ENCODE peak calls at places on chromosomes 5 and 9, in six cellular contexts. Y is adrenal gland, F is stomach, B is body of pancreas, U is ovary, N is transverse colon. E is an unnamed sample. For H3K27me3 and H3K36me3, the result is how much of the 10 kb centered on the place peaks cover.

GRCh38 chr5:57221049-57221568 is 47.2 kb downstream of the GPBP1 start:
- DNase-seq in Y (no peak), F (no peak), B (no peak), U (no peak), N (no peak), E (no peak)

GRCh38 chr9:87564706-87565335 is 67.2 kb downstream of the DAPK1 start:
- DNase-seq in Y (no peak), F (no peak), B (no peak), U (no peak), N (no peak), E (no peak)

GRCh38 chr9:133791069-133791468 is 52.9 kb upstream of the SARDH start:
- DNase-seq in Y (no peak), F (no peak), B (no peak), U (no peak), N (no peak), E (no peak)

GRCh38 chr5:107072967-107073366 is 597.8 kb downstream of the EFNA5 start:
- DNase-seq in Y (no peak), F (no peak), B (no peak), U (no peak), N (no peak), E (no peak)

GRCh38 chr5:122091942-122092600 is 14.0 kb upstream of the LOX start:
- DNase-seq in Y (no peak), F (no peak), B (no peak), U (no peak), N (no peak), E (no peak)

GRCh38 chr5:92916036-92916435 is 665.0 kb downstream of the NR2F1-AS1 start:
- DNase-seq in Y (no peak), F (no peak), B (no peak), U (no peak), N (no peak), E (no peak)

GRCh38 chr5:39541920-39542319 is 117.1 kb upstream of the DAB2 start:
- DNase-seq in Y (no peak), F (no peak), B (no peak), U (no peak), N (no peak), E (no peak)

GRCh38 chr9:35948901-35949318 is 9.0 kb downstream of the OR2S2 start:
- DNase-seq in Y (no peak), F (no peak), B (no peak), U (no peak), N (peak), E (peak)

GRCh38 chr9:30078195-30078594 is 2306.2 kb upstream of the ACO1 start:
- DNase-seq in Y (no peak), F (no peak), B (no peak), U (no peak), N (no peak), E (no peak)

GRCh38 chr5:57166250-57166649 is 7.6 kb upstream of the GPBP1 start:
- DNase-seq in Y (no peak), F (no peak), B (no peak), U (no peak), N (no peak), E (no peak)

GRCh38 chr9:68648971-68649370 is 56.1 kb upstream of the PIP5K1B start:
- DNase-seq in Y (no peak), F (no peak), B (no peak), U (no peak), N (no peak), E (no peak)

GRCh38 chr9:134811673-134812668 is 68.6 kb upstream of the FCN2 start:
- DNase-seq in Y (no peak), F (no peak), B (no peak), U (no peak), N (no peak), E (no peak)

GRCh38 chr5:151020304-151021031 is at the start of gene GPX3:
- DNase-seq in Y (peak), F (peak), B (peak), U (peak), N (peak), E (peak)

GRCh38 chr5:147628054-147628895 is 118.4 kb upstream of the DPYSL3 start:
- DNase-seq in Y (peak), F (peak), B (peak), U (peak), N (peak), E (peak)

GRCh38 chr5:136022965-136023364 is 5.8 kb upstream of the TGFBI start:
- DNase-seq in Y (no peak), F (no peak), B (no peak), U (no peak), N (no peak), E (no peak)

GRCh38 chr9:87569008-87569908 is 71.6 kb downstream of the DAPK1 start:
- DNase-seq in Y (peak), F (no peak), B (peak), U (peak), N (no peak), E (peak)

GRCh38 chr5:132781029-132781428 is 4.0 kb upstream of the SEPTIN8 start:
- DNase-seq in Y (no peak), F (no peak), B (no peak), U (no peak), N (no peak), E (no peak)

GRCh38 chr5:107242411-107242810 is 428.3 kb downstream of the EFNA5 start:
- DNase-seq in Y (no peak), F (no peak), B (no peak), U (no peak), N (no peak), E (no peak)

GRCh38 chr5:73321757-73322452 is 126.7 kb downstream of the FOXD1 start:
- DNase-seq in Y (no peak), F (no peak), B (no peak), U (no peak), N (no peak), E (no peak)

GRCh38 chr5:139660916-139661814 is 13.0 kb downstream of the CXXC5 start:
- DNase-seq in Y (peak), F (peak), B (peak), U (peak), N (peak), E (no peak)

GRCh38 chr9:126475933-126476555 is 137.7 kb upstream of the LMX1B start:
- DNase-seq in Y (no peak), F (no peak), B (no peak), U (no peak), N (no peak), E (no peak)

GRCh38 chr5:42879267-42879666 is 67.6 kb upstream of the SELENOP start:
- DNase-seq in Y (no peak), F (no peak), B (no peak), U (no peak), N (peak), E (no peak)

GRCh38 chr5:38719916-38720315 is 125.9 kb upstream of the OSMR start:
- DNase-seq in Y (no peak), F (no peak), B (no peak), U (no peak), N (no peak), E (no peak)

GRCh38 chr5:154356256-154356655 is 89.5 kb upstream of the SAP30L start:
- DNase-seq in Y (peak), F (no peak), B (no peak), U (no peak), N (no peak), E (no peak)

GRCh38 chr5:133741818-133742355 is 129.5 kb upstream of the FSTL4 start:
- DNase-seq in Y (no peak), F (no peak), B (no peak), U (no peak), N (no peak), E (no peak)

DNA sequence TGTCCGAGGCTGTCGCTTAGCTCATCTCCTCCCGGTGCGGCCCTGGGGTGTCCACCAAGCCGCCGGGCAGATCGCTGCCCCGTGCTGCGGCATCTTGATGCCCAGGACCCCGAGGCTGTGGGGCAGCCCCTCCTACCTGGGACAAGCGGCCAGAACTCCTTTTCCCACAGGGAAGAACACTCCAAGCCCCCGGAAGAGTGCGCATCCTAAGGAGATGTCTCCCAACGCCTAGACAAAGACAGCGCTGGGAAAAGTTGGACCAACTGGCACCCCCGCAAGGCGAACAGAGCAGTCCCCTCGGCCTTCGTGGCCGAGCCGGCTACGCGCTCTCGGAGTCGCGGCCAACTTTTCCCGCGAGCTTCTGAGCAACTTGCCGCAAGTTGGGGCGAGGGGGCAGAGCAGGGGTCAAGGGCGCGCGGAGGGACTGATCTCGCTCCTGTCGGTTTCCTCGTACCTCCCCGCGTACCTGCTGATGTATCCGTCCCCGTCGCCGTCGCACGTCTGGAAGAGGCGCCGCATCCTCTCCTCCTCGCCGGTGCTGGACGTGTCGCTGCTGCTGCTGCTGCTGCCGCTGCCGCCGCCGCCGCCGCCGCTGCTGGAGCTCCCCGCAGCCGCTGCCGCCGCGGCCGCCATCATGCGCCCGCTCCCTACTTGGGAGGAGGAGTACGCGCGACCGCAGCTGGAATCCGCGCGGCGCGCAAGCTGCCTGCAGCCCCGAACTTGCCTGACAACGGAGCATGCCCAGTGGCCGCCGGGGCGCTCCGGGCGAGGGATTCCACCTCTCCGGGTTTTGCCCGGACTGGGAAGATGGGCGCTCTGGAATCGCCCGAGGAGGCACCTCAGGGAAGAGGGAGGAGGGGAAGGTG is at the start of gene MCC:
- DNase-seq in Y (peak), F (peak), B (peak), U (peak), N (peak), E (peak)
- H3K27me3 ChIP-seq in Y (under half), F (half or more), B (under half), U (under half), N (half or more), E (under half)

DNA sequence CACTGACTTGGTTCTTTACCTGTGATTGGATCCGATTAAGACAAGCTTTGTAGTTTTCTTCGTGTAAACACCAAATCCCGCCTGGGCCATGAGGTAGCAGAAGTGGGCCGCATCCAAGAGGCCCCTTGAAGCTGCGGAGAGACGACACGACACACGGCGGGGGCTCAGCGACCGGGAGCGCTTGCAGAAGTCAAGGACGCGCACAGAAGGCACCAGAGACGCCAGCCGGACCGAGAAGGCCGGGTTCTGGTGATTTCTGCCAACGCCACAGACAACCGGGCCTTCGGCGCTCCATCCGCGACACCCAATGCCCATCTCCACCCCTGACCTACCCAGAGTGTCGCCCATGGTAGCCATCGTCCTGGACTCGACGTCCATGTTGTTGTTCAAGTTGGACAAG is 19.8 kb upstream of the INPP5E start:
- DNase-seq in Y (no peak), F (no peak), B (no peak), U (no peak), N (no peak), E (no peak)
- H3K36me3 ChIP-seq in Y (half or more), F (half or more), B (under half), U (under half), N (half or more), E (half or more)

GRCh38 chr9:108933641-108934322 is at the start of gene ELP1:
- DNase-seq in Y (peak), F (peak), B (peak), U (peak), N (peak), E (peak)
- TF ChIP-seq POLR2A in Y (peak), F (no peak), B (peak), U (peak), N (peak), E (no peak)

DNA sequence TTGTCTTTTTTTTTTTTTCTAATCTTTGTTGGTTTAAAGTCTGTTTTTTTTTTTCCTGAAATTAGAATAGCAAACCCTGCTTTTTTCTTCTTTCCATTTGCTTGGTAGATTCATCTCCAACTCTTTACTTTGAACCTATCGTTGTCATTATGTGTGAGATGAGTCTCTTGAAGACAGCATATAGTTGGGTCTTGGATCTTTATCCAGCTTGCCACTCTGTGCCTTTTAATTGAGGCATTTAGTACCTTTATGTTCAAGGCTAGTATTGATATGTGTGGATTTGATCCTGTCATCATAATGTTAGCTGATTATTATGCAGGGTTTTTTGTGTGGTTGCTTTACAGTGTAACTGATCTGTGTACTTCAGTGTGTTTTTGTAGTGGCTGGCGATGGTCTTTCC is 383.8 kb downstream of the MAN2A1 start:
- DNase-seq in Y (no peak), F (no peak), B (no peak), U (no peak), N (no peak), E (no peak)
- H3K27me3 ChIP-seq in Y (under half), F (under half), B (under half), U (under half), N (under half), E (under half)

GRCh38 chr5:149532413-149532812 is 18.8 kb downstream of the CSNK1A1 start:
- DNase-seq in Y (no peak), F (no peak), B (no peak), U (no peak), N (no peak), E (no peak)

GRCh38 chr5:149529463-149529862 is 21.8 kb downstream of the CSNK1A1 start:
- DNase-seq in Y (no peak), F (no peak), B (no peak), U (no peak), N (no peak), E (no peak)

GRCh38 chr5:149528661-149529060 is 22.6 kb downstream of the CSNK1A1 start:
- DNase-seq in Y (no peak), F (no peak), B (no peak), U (no peak), N (no peak), E (no peak)

GRCh38 chr5:149521739-149522373 is 29.4 kb downstream of the CSNK1A1 start:
- DNase-seq in Y (no peak), F (no peak), B (no peak), U (no peak), N (no peak), E (no peak)

GRCh38 chr5:149526855-149527590 is 24.2 kb downstream of the CSNK1A1 start:
- DNase-seq in Y (no peak), F (no peak), B (no peak), U (no peak), N (no peak), E (no peak)
- H3K36me3 ChIP-seq in Y (under half), F (under half), B (under half), U (under half), N (under half), E (under half)

GRCh38 chr5:176541338-176542134 is 4.3 kb upstream of the RNF44 start:
- DNase-seq in Y (peak), F (peak), B (no peak), U (peak), N (peak), E (peak)
- TF ChIP-seq POLR2A in Y (no peak), F (no peak), B (no peak), U (no peak), N (peak), E (no peak)

E was measured in thyroid gland.